ENCODE peak calls at places on chromosomes 13 and 19, in seven cellular contexts. N is neural progenitor cell, D is fibroblast of lung, C is RWPE1, K is GM23248, R is A549, P is iPS DF 6.9. F is an unnamed sample.

GRCh38 chr19:10964903-10965302 is 4.1 kb downstream of the SMARCA4 start:
- DNase-seq in R (no peak), D (no peak), K (no peak), C (no peak), P (no peak), N (no peak), F (no peak)

GRCh38 chr13:24742294-24742693 is 21.7 kb upstream of the RNF17 start:
- DNase-seq in K (no peak), C (no peak), P (no peak), D (no peak), N (peak), R (no peak), F (no peak)

GRCh38 chr13:108534728-108535127 is 94.7 kb upstream of the MYO16 start:
- DNase-seq in C (no peak), D (no peak), R (no peak), K (no peak), P (no peak), N (no peak), F (no peak)

GRCh38 chr13:97259787-97260641 is 37.9 kb downstream of the MBNL2 start:
- DNase-seq in D (peak), N (no peak), K (peak), C (peak), P (no peak), R (peak), F (no peak)

GRCh38 chr13:42498521-42498920 is 75.4 kb upstream of the TNFSF11 start:
- DNase-seq in R (no peak), K (no peak), N (no peak), C (no peak), D (no peak), P (no peak), F (no peak)

GRCh38 chr13:33999830-34000605 is 182.1 kb downstream of the RFC3 start:
- DNase-seq in R (no peak), D (no peak), N (no peak), P (no peak), K (peak), C (no peak), F (no peak)

GRCh38 chr13:96621634-96622033 is 372.6 kb downstream of the OXGR1 start:
- DNase-seq in P (no peak), D (no peak), K (no peak), C (no peak), R (no peak), N (no peak), F (no peak)

GRCh38 chr13:80921556-80921955 is 580.6 kb upstream of the SPRY2 start:
- DNase-seq in N (no peak), D (peak), P (no peak), R (no peak), C (no peak), K (no peak), F (no peak)

GRCh38 chr19:28847468-28847867 is 365.5 kb downstream of the UQCRFS1 start:
- DNase-seq in D (no peak), N (no peak), K (peak), P (no peak), R (peak), C (no peak), F (no peak)

GRCh38 chr13:47661076-47661475 is 340.0 kb downstream of the SUCLA2 start:
- DNase-seq in P (no peak), D (peak), N (no peak), R (no peak), K (peak), C (peak), F (no peak)
- H3K27ac ChIP-seq in P (no peak), D (no peak), N (no peak), R (no peak), K (peak), C (no peak), F (no peak)

GRCh38 chr19:30362156-30362754 is 9.9 kb upstream of the ZNF536 start:
- DNase-seq in P (no peak), C (no peak), D (no peak), R (no peak), N (no peak), K (peak), F (no peak)
- H3K27ac ChIP-seq in P (no peak), C (no peak), D (no peak), R (no peak), N (no peak), K (no peak), F (no peak)

GRCh38 chr19:13763300-13763699 is 1.0 kb upstream of the MRI1 start:
- DNase-seq in N (no peak), C (no peak), P (no peak), R (no peak), D (no peak), K (no peak), F (no peak)
- H3K27ac ChIP-seq in N (no peak), C (peak), P (no peak), R (no peak), D (no peak), K (no peak), F (no peak)

GRCh38 chr13:20118268-20119140 is 42.3 kb downstream of the GJA3 start:
- DNase-seq in R (peak), C (no peak), D (peak), N (peak), K (peak), P (no peak), F (no peak)
- H3K27ac ChIP-seq in R (peak), C (peak), D (peak), N (no peak), K (peak), P (no peak), F (peak)

GRCh38 chr19:19140476-19140875 is 2.2 kb upstream of the TMEM161A start:
- DNase-seq in R (no peak), K (no peak), C (no peak), D (no peak), P (no peak), N (no peak), F (no peak)

GRCh38 chr19:19139876-19140229 is 1.6 kb upstream of the TMEM161A start:
- DNase-seq in N (no peak), D (no peak), P (no peak), R (no peak), K (no peak), C (no peak), F (no peak)

GRCh38 chr19:19134687-19135158 is 3.6 kb downstream of the TMEM161A start:
- DNase-seq in D (no peak), K (no peak), C (no peak), P (peak), R (no peak), N (peak), F (no peak)

GRCh38 chr19:19138110-19138981 is at the start of gene TMEM161A:
- DNase-seq in D (peak), K (peak), C (peak), N (peak), R (peak), P (peak), F (peak)

GRCh38 chr19:19137556-19138109 is 645 bp downstream of the TMEM161A start:
- DNase-seq in N (peak), P (no peak), R (no peak), D (no peak), C (no peak), K (peak), F (no peak)
- H3K27ac ChIP-seq in N (no peak), P (no peak), R (peak), D (peak), C (peak), K (no peak), F (no peak)

DNA sequence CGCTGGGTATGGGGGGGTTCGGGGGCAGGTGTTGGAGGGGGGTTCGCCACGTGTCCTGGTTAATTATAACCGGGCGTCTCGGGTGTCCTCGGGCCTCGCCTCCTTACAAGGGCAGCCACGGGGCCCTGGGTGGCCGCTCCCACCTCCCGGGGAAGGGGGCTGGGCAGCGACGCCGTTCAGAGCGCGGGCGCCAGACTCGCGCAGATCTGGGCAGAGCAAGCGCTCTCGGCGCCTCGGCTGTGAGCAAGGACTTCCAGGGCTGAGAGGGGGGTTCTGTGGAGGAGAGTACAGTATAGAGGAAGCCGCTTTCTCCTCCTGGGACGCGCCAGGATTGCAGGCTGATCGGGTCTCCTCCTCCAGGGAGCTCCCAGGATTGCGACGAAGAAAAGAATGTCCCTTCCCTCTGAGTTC is 1.0 kb upstream of the CKM start:
- DNase-seq in P (no peak), C (no peak), N (peak), R (no peak), D (no peak), K (peak), F (no peak)
- H3K27ac ChIP-seq in P (no peak), C (no peak), N (no peak), R (no peak), D (no peak), K (no peak), F (no peak)

GRCh38 chr19:4370418-4371041 is 27.2 kb downstream of the MPND start:
- DNase-seq in P (no peak), K (no peak), C (no peak), R (no peak), N (no peak), D (no peak), F (no peak)
- H3K27ac ChIP-seq in P (no peak), K (peak), C (peak), R (peak), N (no peak), D (no peak), F (peak)

DNA sequence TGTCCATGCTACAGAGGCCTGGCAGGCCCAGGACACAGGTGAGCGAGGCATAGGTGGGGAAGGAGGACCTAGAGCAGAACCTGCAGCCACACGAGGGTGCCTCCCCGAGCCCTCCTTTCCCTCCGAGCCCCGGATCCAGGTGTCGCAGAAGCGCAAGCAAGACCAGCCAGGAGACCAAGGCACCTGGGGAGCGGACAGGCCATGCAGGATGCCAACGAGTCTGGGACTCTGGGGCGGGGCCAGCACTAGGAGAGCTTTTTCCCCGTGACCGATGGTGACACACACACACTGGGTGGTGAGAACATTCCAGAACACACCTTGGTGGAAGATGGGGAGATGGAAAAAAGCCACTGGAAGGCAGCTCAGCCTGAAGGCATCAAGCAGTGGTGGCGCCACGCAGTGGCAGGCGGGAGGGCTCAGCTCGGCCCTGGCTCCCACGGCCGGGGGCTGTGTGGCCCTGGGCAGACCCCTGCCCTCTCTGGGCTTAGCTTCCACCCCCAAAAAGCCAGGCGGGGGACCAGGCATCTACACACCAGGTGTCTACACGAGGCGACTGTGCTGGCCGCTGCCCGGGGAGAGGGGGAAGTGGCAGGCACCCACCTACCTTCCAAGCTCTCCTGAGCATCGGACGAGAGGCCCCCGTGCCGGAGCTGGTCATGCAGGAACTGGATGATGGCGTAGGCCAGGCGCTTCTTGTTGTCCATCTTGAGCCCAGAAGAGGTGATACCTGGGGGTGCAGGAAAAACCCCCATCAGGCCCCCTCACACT is 14.5 kb downstream of the SGTA start:
- DNase-seq in N (no peak), C (no peak), K (no peak), D (no peak), R (no peak), P (no peak), F (no peak)
- H3K27ac ChIP-seq in N (no peak), C (no peak), K (no peak), D (no peak), R (no peak), P (no peak), F (no peak)